ENCODE peak calls at places on chromosomes 7 and 10, in nine cellular contexts. F, C, M, A, E, R, N, O and T are unnamed samples.
A peak's percentile ranks its signal among the peaks of the same experiment; 100 is the strongest.

GRCh38 chr10:80411267-80411668 is 2.9 kb downstream of the PRXL2A start:
- DNase-seq in F (no peak), C (no peak), M (no peak), A (no peak), E (peak; percentile 56), R (no peak), N (no peak), O (no peak), T (no peak)

GRCh38 chr10:49621561-49621960 is 7.7 kb downstream of the CHAT start:
- DNase-seq in F (no peak), C (no peak), M (no peak), A (no peak), E (no peak), R (no peak), N (no peak), O (peak; percentile 25), T (no peak)

GRCh38 chr10:132395704-132396494 is 1.1 kb upstream of the PWWP2B start:
- DNase-seq in F (peak; percentile 78), C (peak; percentile 81), M (peak; percentile 40), A (no peak), E (peak; percentile 83), R (peak; percentile 48), N (no peak), O (peak; percentile 89), T (peak; percentile 87)

GRCh38 chr10:96153065-96153464 is 23.0 kb downstream of the ZNF518A start:
- DNase-seq in F (no peak), C (no peak), M (no peak), A (no peak), E (no peak), R (no peak), N (no peak), O (no peak), T (no peak)

GRCh38 chr7:64884913-64885370 is 18.1 kb upstream of the ZNF273 start:
- DNase-seq in F (peak; percentile 15), C (no peak), M (no peak), A (no peak), E (no peak), R (no peak), N (no peak), O (no peak), T (peak; percentile 51)

GRCh38 chr10:125003146-125003900 is 61.4 kb downstream of the ZRANB1 start:
- DNase-seq in F (no peak), C (no peak), M (no peak), A (no peak), E (no peak), R (no peak), N (no peak), O (peak; percentile 66), T (no peak)

GRCh38 chr7:50662059-50662689 is 97.0 kb upstream of the DDC start:
- DNase-seq in F (no peak), C (no peak), M (no peak), A (no peak), E (no peak), R (no peak), N (no peak), O (no peak), T (peak; percentile 58)

GRCh38 chr7:99393363-99394187 is 14.8 kb downstream of the PDAP1 start:
- DNase-seq in F (peak; percentile 96), C (peak; percentile 95), M (no peak), A (no peak), E (peak; percentile 58), R (no peak), N (no peak), O (peak; percentile 77), T (no peak)

GRCh38 chr7:135195968-135196629 is 15.2 kb downstream of the WDR91 start:
- DNase-seq in F (no peak), C (no peak), M (no peak), A (no peak), E (no peak), R (no peak), N (no peak), O (peak; percentile 53), T (peak; percentile 21)

GRCh38 chr7:132756482-132756990 is 180.3 kb upstream of the PLXNA4 start:
- DNase-seq in F (no peak), C (no peak), M (no peak), A (no peak), E (no peak), R (no peak), N (no peak), O (no peak), T (no peak)

GRCh38 chr7:133783276-133783675 is 343.9 kb upstream of the LRGUK start:
- DNase-seq in F (no peak), C (no peak), M (peak; percentile 3), A (no peak), E (no peak), R (no peak), N (peak; percentile 5), O (no peak), T (no peak)

GRCh38 chr10:114755537-114755936 is 66.0 kb upstream of the FHIP2A start:
- DNase-seq in F (no peak), C (no peak), M (no peak), A (no peak), E (no peak), R (no peak), N (no peak), O (no peak), T (no peak)

GRCh38 chr7:5469375-5470166 is 45.9 kb upstream of the TNRC18 start:
- DNase-seq in F (no peak), C (no peak), M (no peak), A (no peak), E (no peak), R (no peak), N (no peak), O (no peak), T (no peak)

GRCh38 chr7:118280319-118281012 is 56.0 kb downstream of the ANKRD7 start:
- DNase-seq in F (no peak), C (no peak), M (no peak), A (no peak), E (no peak), R (no peak), N (no peak), O (no peak), T (no peak)

GRCh38 chr10:45179716-45180115 is 135.7 kb downstream of the OR13A1 start:
- DNase-seq in F (peak; percentile 35), C (no peak), M (no peak), A (no peak), E (no peak), R (peak; percentile 63), N (no peak), O (peak; percentile 67), T (peak; percentile 66)

GRCh38 chr7:69953319-69954067 is 355.2 kb downstream of the AUTS2 start:
- DNase-seq in F (no peak), C (no peak), M (no peak), A (no peak), E (no peak), R (no peak), N (no peak), O (no peak), T (no peak)

GRCh38 chr10:5813091-5813340 is 218 bp downstream of the GDI2 start:
- DNase-seq in F (no peak), C (no peak), M (no peak), A (no peak), E (no peak), R (no peak), N (no peak), O (no peak), T (no peak)

GRCh38 chr10:130189466-130190064 is 53.4 kb downstream of the GLRX3 start:
- DNase-seq in F (no peak), C (no peak), M (no peak), A (no peak), E (peak; percentile 36), R (no peak), N (no peak), O (no peak), T (no peak)

GRCh38 chr10:130191380-130191779 is 55.2 kb downstream of the GLRX3 start:
- DNase-seq in F (no peak), C (no peak), M (no peak), A (no peak), E (no peak), R (no peak), N (no peak), O (no peak), T (no peak)

GRCh38 chr10:130190737-130191115 is 54.5 kb downstream of the GLRX3 start:
- DNase-seq in F (no peak), C (no peak), M (no peak), A (no peak), E (no peak), R (no peak), N (no peak), O (no peak), T (no peak)

GRCh38 chr10:130188195-130189175 is 52.3 kb downstream of the GLRX3 start:
- DNase-seq in F (no peak), C (no peak), M (no peak), A (no peak), E (no peak), R (no peak), N (no peak), O (no peak), T (no peak)

GRCh38 chr10:130190065-130190736 is 54.0 kb downstream of the GLRX3 start:
- DNase-seq in F (peak; percentile 93), C (peak; percentile 97), M (peak; percentile 84), A (peak; percentile 51), E (peak; percentile 90), R (peak; percentile 91), N (peak; percentile 69), O (peak; percentile 89), T (peak; percentile 69)
- TF ChIP-seq CTCF in F (peak; percentile 100), C (peak; percentile 100), M (peak; percentile 99), A (peak; percentile 82), E (peak; percentile 100), R (peak; percentile 71), N (peak; percentile 75), O (peak; percentile 99), T (peak; percentile 100)

GRCh38 chr7:128891110-128891941 is 19.2 kb downstream of the KCP start:
- DNase-seq in F (peak; percentile 82), C (peak; percentile 63), M (no peak), A (no peak), E (no peak), R (no peak), N (no peak), O (no peak), T (no peak)
- TF ChIP-seq CTCF in F (no peak), C (peak; percentile 16), M (no peak), A (no peak), E (no peak), R (no peak), N (no peak), O (no peak), T (no peak)

DNA sequence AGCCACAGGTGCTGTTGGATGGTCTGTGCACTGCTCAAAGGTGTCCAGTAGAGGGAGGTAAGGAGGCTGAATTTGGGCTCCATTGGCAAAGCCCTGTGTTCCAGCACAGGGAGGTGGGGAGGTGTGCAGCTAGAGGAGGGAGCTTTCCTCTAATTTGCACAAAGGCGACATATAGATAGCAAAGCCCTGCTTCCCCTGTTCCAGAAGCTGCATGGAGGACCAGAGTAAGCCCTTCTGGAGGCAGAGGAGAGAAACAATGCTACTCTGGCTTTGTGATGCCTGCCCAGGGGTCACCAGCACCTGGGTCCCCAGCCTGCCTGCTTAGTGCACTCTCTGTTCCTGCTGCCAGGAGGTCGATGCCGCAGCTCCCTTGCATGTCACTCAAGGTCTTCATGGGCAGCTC is 3.4 kb upstream of the ARHGAP22 start:
- DNase-seq in F (peak; percentile 82), C (peak; percentile 72), M (peak; percentile 57), A (no peak), E (no peak), R (peak; percentile 48), N (no peak), O (peak; percentile 56), T (peak; percentile 56)
- TF ChIP-seq CTCF in F (peak; percentile 82), C (peak; percentile 72), M (peak; percentile 49), A (peak; percentile 75), E (peak; percentile 64), R (peak; percentile 87), N (peak; percentile 92), O (peak; percentile 38), T (peak; percentile 68)

GRCh38 chr10:17250736-17251135 is 22.7 kb downstream of the VIM start:
- DNase-seq in F (no peak), C (no peak), M (no peak), A (no peak), E (no peak), R (peak; percentile 12), N (no peak), O (no peak), T (no peak)
- TF ChIP-seq CTCF in F (no peak), C (no peak), M (peak; percentile 13), A (no peak), E (peak; percentile 47), R (no peak), N (peak; percentile 17), O (peak; percentile 31), T (no peak)